ENCODE peak calls at places on chromosomes 12 and 14, in four cellular contexts. M is activated T-cell treated with anti-CD3 and anti-CD28 coated beads for 1 hour; Q is CD8-positive, alpha-beta memory T cell; X is AG10803. O is an unnamed sample.

GRCh38 chr12:91662021-91662420 is 479.4 kb upstream of the DCN start:
- DNase-seq in M (no peak), Q (no peak), X (peak), O (no peak)

GRCh38 chr12:115257791-115258190 is 573.8 kb upstream of the TBX3 start:
- DNase-seq in M (no peak), Q (no peak), X (peak), O (peak)

GRCh38 chr12:113299619-113300237 is 35.2 kb downstream of the SLC8B1 start:
- DNase-seq in M (no peak), Q (no peak), X (peak), O (peak)

GRCh38 chr12:98725481-98726247 is 80.6 kb downstream of the APAF1 start:
- DNase-seq in M (no peak), Q (no peak), X (peak), O (peak)

GRCh38 chr12:26239508-26240328 is 44.3 kb downstream of the SSPN start:
- DNase-seq in M (no peak), Q (no peak), X (peak), O (peak)

GRCh38 chr12:48794870-48795269 is 6.0 kb upstream of the ADCY6 start:
- DNase-seq in M (no peak), Q (no peak), X (no peak), O (peak)

GRCh38 chr12:58915634-58916033 is 4.7 kb downstream of the LRIG3 start:
- DNase-seq in M (no peak), Q (no peak), X (peak), O (peak)

GRCh38 chr14:87745507-87746118 is 247.4 kb downstream of the GALC start:
- DNase-seq in M (no peak), Q (no peak), X (peak), O (no peak)

GRCh38 chr14:74491952-74492351 is 1.2 kb downstream of the NPC2 start:
- DNase-seq in M (no peak), Q (peak), X (peak), O (peak)

GRCh38 chr12:117060927-117061300 is 38.3 kb downstream of the TESC start:
- DNase-seq in M (no peak), Q (no peak), X (no peak), O (no peak)

GRCh38 chr12:41103614-41104013 is 84.5 kb upstream of the PDZRN4 start:
- DNase-seq in M (no peak), Q (no peak), X (peak), O (no peak)

GRCh38 chr14:75229923-75230792 is 48.5 kb upstream of the FOS start:
- DNase-seq in M (peak), Q (peak), X (peak), O (peak)

GRCh38 chr14:55084648-55085441 is 33.4 kb downstream of the MAPK1IP1L start:
- DNase-seq in M (no peak), Q (no peak), X (no peak), O (no peak)

GRCh38 chr14:99164712-99165111 is 107.3 kb downstream of the BCL11B start:
- DNase-seq in M (no peak), Q (no peak), X (no peak), O (no peak)

GRCh38 chr12:76391461-76391860 is 43.2 kb upstream of the BBS10 start:
- DNase-seq in M (no peak), Q (no peak), X (no peak), O (no peak)

GRCh38 chr12:44154128-44154527 is 318.2 kb downstream of the TMEM117 start:
- DNase-seq in M (no peak), Q (no peak), X (peak), O (peak)